ENCODE peak calls at places on chromosomes 2 and 18, in five cellular contexts. N is amniotic stem cell, M is SJSA1, Y is transverse colon, B is NAMALWA. D is an unnamed sample.

GRCh38 chr2:41937921-41938708 is 109.7 kb upstream of the PKDCC start:
- DNase-seq in N (no peak), M (peak), Y (no peak), B (no peak), D (no peak)

GRCh38 chr2:95058466-95058988 is 33.0 kb downstream of the MAL start:
- DNase-seq in N (no peak), M (peak), Y (no peak), B (no peak), D (no peak)

GRCh38 chr18:4248686-4249085 is 206.4 kb downstream of the DLGAP1 start:
- DNase-seq in N (no peak), M (no peak), Y (no peak), B (no peak), D (no peak)

GRCh38 chr2:84849271-84849952 is 31.5 kb downstream of the TRABD2A start:
- DNase-seq in N (no peak), M (no peak), Y (no peak), B (no peak), D (no peak)

GRCh38 chr2:128371648-128372345 is 53.1 kb upstream of the HS6ST1 start:
- DNase-seq in N (no peak), M (no peak), Y (peak), B (no peak), D (no peak)

GRCh38 chr2:133241231-133241575 is 327.1 kb downstream of the NCKAP5 start:
- DNase-seq in N (no peak), M (no peak), Y (no peak), B (no peak), D (no peak)

GRCh38 chr2:130976591-130977237 is 116.5 kb downstream of the FAM168B start:
- DNase-seq in N (no peak), M (no peak), Y (no peak), B (no peak), D (no peak)

GRCh38 chr2:11496311-11496710 is 30.4 kb upstream of the E2F6 start:
- DNase-seq in N (no peak), M (no peak), Y (no peak), B (no peak), D (no peak)

GRCh38 chr2:85277416-85278158 is 50.2 kb downstream of the TGOLN2 start:
- DNase-seq in N (peak), M (peak), Y (no peak), B (no peak), D (no peak)

GRCh38 chr18:72013512-72013911 is 530.6 kb downstream of the CBLN2 start:
- DNase-seq in N (no peak), M (no peak), Y (no peak), B (no peak), D (no peak)

GRCh38 chr2:174667461-174667860 is 69.9 kb upstream of the WIPF1 start:
- DNase-seq in N (no peak), M (no peak), Y (no peak), B (no peak), D (no peak)

GRCh38 chr18:51236225-51236624 is 38.7 kb upstream of the MEX3C start:
- DNase-seq in N (no peak), M (peak), Y (no peak), B (no peak), D (no peak)

GRCh38 chr2:233831011-233831721 is 23.2 kb downstream of the HJURP start:
- DNase-seq in N (no peak), M (peak), Y (no peak), B (peak), D (peak)

GRCh38 chr2:62304429-62305417 is 108.8 kb downstream of the B3GNT2 start:
- DNase-seq in N (peak), M (no peak), Y (peak), B (no peak), D (no peak)

GRCh38 chr2:222703866-222704265 is 32.4 kb downstream of the MOGAT1 start:
- DNase-seq in N (peak), M (no peak), Y (no peak), B (no peak), D (no peak)

GRCh38 chr18:48163184-48164095 is 233.0 kb upstream of the SMAD2 start:
- DNase-seq in N (no peak), M (no peak), Y (no peak), B (no peak), D (no peak)

GRCh38 chr2:24049485-24050021 is at the start of gene FKBP1B:
- DNase-seq in N (no peak), M (peak), Y (peak), B (peak), D (peak)

GRCh38 chr2:148875387-148876051 is 492 bp downstream of the KIF5C start:
- DNase-seq in N (no peak), M (no peak), Y (no peak), B (no peak), D (peak)

GRCh38 chr2:69798466-69798908 is 31.0 kb upstream of the GMCL1 start:
- DNase-seq in N (no peak), M (peak), Y (peak), B (no peak), D (peak)

GRCh38 chr2:53202063-53202462 is 565.5 kb upstream of the CHAC2 start:
- DNase-seq in N (peak), M (no peak), Y (peak), B (no peak), D (peak)

GRCh38 chr2:20187331-20187730 is 37.6 kb downstream of the SDC1 start:
- DNase-seq in N (no peak), M (no peak), Y (no peak), B (no peak), D (no peak)

GRCh38 chr2:15142069-15142689 is 419.0 kb downstream of the NBAS start:
- DNase-seq in N (no peak), M (no peak), Y (peak), B (peak), D (peak)

GRCh38 chr2:197934926-197935274 is 130.5 kb downstream of the PLCL1 start:
- DNase-seq in N (no peak), M (no peak), Y (no peak), B (no peak), D (no peak)

GRCh38 chr2:68390600-68390999 is 25.5 kb downstream of the PLEK start:
- DNase-seq in N (no peak), M (no peak), Y (no peak), B (no peak), D (no peak)

GRCh38 chr18:69758458-69758857 is 189.2 kb downstream of the CD226 start:
- DNase-seq in N (no peak), M (no peak), Y (no peak), B (no peak), D (no peak)

GRCh38 chr2:68709421-68709911 is 25.1 kb upstream of the ARHGAP25 start:
- DNase-seq in N (peak), M (no peak), Y (no peak), B (peak), D (peak)

GRCh38 chr18:76425299-76426101 is 69.5 kb downstream of the ZNF516 start:
- DNase-seq in N (no peak), M (no peak), Y (no peak), B (no peak), D (no peak)

GRCh38 chr18:63321291-63321690 is 1.7 kb upstream of the BCL2 start:
- DNase-seq in N (no peak), M (no peak), Y (no peak), B (peak), D (peak)

GRCh38 chr2:47346107-47346506 is 56.8 kb upstream of the MSH2 start:
- DNase-seq in N (no peak), M (no peak), Y (no peak), B (no peak), D (no peak)

GRCh38 chr2:240839152-240840143 is 19.4 kb upstream of the KIF1A start:
- DNase-seq in N (no peak), M (no peak), Y (no peak), B (no peak), D (no peak)

GRCh38 chr2:125684932-125685331 is 971.0 kb upstream of the GYPC start:
- DNase-seq in N (no peak), M (no peak), Y (no peak), B (no peak), D (no peak)

GRCh38 chr2:197873293-197873701 is 68.9 kb downstream of the PLCL1 start:
- DNase-seq in N (no peak), M (no peak), Y (no peak), B (no peak), D (no peak)

GRCh38 chr2:233153146-233153798 is 93.1 kb downstream of the INPP5D start:
- DNase-seq in N (no peak), M (no peak), Y (no peak), B (no peak), D (no peak)

GRCh38 chr2:10084956-10085851 is 5.0 kb upstream of the CYS1 start:
- DNase-seq in N (no peak), M (no peak), Y (no peak), B (no peak), D (no peak)

GRCh38 chr2:202945497-202945896 is 33.4 kb downstream of the CARF start:
- DNase-seq in N (no peak), M (no peak), Y (no peak), B (no peak), D (no peak)

GRCh38 chr2:24337958-24338357 is 22.4 kb downstream of the ITSN2 start:
- DNase-seq in N (no peak), M (no peak), Y (no peak), B (no peak), D (no peak)